ENCODE peak calls at places on chromosomes 16 and 17, in seven cellular contexts. I, P, J, E, L, V and B are unnamed samples.

GRCh38 chr17:73311428-73311780 is 397 bp downstream of the CDC42EP4 start:
- DNase-seq in I (no peak), P (peak), J (no peak), E (no peak), L (peak), V (no peak), B (no peak)

GRCh38 chr17:19744922-19745757 is 3.0 kb downstream of the ALDH3A1 start:
- DNase-seq in I (peak), P (peak), J (peak), E (peak), L (peak), V (peak), B (peak)

GRCh38 chr16:79411357-79411756 is 189.2 kb downstream of the MAF start:
- DNase-seq in I (no peak), P (no peak), J (no peak), E (no peak), L (no peak), V (no peak), B (no peak)

GRCh38 chr17:79909121-79909520 is 69.9 kb upstream of the CBX4 start:
- DNase-seq in I (no peak), P (no peak), J (no peak), E (no peak), L (no peak), V (no peak), B (no peak)

GRCh38 chr17:76121932-76122383 is 18.4 kb upstream of the EXOC7 start:
- DNase-seq in I (no peak), P (no peak), J (no peak), E (peak), L (no peak), V (no peak), B (no peak)

GRCh38 chr16:1920727-1921155 is 2.5 kb upstream of the HS3ST6 start:
- DNase-seq in I (no peak), P (no peak), J (no peak), E (peak), L (peak), V (peak), B (no peak)

GRCh38 chr16:2234813-2235170 is 1.5 kb upstream of the DNASE1L2 start:
- DNase-seq in I (no peak), P (no peak), J (no peak), E (no peak), L (no peak), V (no peak), B (no peak)

GRCh38 chr17:41322264-41322902 is 6.9 kb upstream of the KRTAP17-1 start:
- DNase-seq in I (no peak), P (no peak), J (peak), E (no peak), L (no peak), V (no peak), B (no peak)

GRCh38 chr17:83068641-83069570 is 10.5 kb upstream of the METRNL start:
- DNase-seq in I (no peak), P (peak), J (no peak), E (no peak), L (peak), V (no peak), B (no peak)

GRCh38 chr16:531494-532125 is 4.1 kb downstream of the CAPN15 start:
- DNase-seq in I (no peak), P (no peak), J (no peak), E (no peak), L (no peak), V (no peak), B (no peak)

GRCh38 chr17:28131592-28131991 is 89.1 kb downstream of the NLK start:
- DNase-seq in I (no peak), P (no peak), J (no peak), E (no peak), L (no peak), V (no peak), B (no peak)

GRCh38 chr16:19001788-19002187 is 18.1 kb downstream of the TMC7 start:
- DNase-seq in I (no peak), P (no peak), J (peak), E (no peak), L (no peak), V (no peak), B (no peak)

GRCh38 chr17:50280801-50281441 is 6.7 kb downstream of the TMEM92 start:
- DNase-seq in I (no peak), P (no peak), J (no peak), E (no peak), L (no peak), V (no peak), B (no peak)

GRCh38 chr16:18958621-18959578 is 24.8 kb upstream of the TMC7 start:
- DNase-seq in I (no peak), P (no peak), J (peak), E (no peak), L (no peak), V (no peak), B (no peak)

GRCh38 chr16:75402821-75403475 is 30.4 kb downstream of the CFDP1 start:
- DNase-seq in I (no peak), P (no peak), J (no peak), E (no peak), L (no peak), V (no peak), B (no peak)

GRCh38 chr17:17382060-17382449 is 78.9 kb downstream of the NT5M start:
- DNase-seq in I (no peak), P (no peak), J (no peak), E (no peak), L (no peak), V (no peak), B (no peak)

GRCh38 chr17:8021565-8022357 is 17.1 kb upstream of the ALOX15B start:
- DNase-seq in I (no peak), P (no peak), J (no peak), E (no peak), L (peak), V (no peak), B (no peak)

GRCh38 chr16:24626251-24626650 is 86.9 kb downstream of the RBBP6 start:
- DNase-seq in I (no peak), P (no peak), J (peak), E (no peak), L (no peak), V (no peak), B (no peak)

GRCh38 chr17:76199466-76199865 is 40.8 kb downstream of the RNF157 start:
- DNase-seq in I (peak), P (no peak), J (no peak), E (no peak), L (no peak), V (no peak), B (no peak)

GRCh38 chr16:2956566-2956956 is 7.5 kb upstream of the KREMEN2 start:
- DNase-seq in I (no peak), P (no peak), J (no peak), E (no peak), L (no peak), V (no peak), B (no peak)

GRCh38 chr16:78264642-78265041 is 165.2 kb downstream of the WWOX start:
- DNase-seq in I (no peak), P (no peak), J (no peak), E (no peak), L (no peak), V (no peak), B (no peak)

GRCh38 chr16:58196898-58197313 is 1.0 kb downstream of the CSNK2A2 start:
- DNase-seq in I (no peak), P (no peak), J (no peak), E (no peak), L (no peak), V (no peak), B (no peak)

GRCh38 chr17:68378202-68379149 is 78.8 kb downstream of the WIPI1 start:
- DNase-seq in I (no peak), P (peak), J (no peak), E (peak), L (peak), V (peak), B (peak)

GRCh38 chr17:38970128-38970527 is 2.9 kb upstream of the FBXO47 start:
- DNase-seq in I (no peak), P (no peak), J (no peak), E (no peak), L (no peak), V (no peak), B (no peak)

GRCh38 chr16:87644186-87644585 is 41.9 kb downstream of the JPH3 start:
- DNase-seq in I (no peak), P (no peak), J (no peak), E (no peak), L (no peak), V (no peak), B (no peak)

GRCh38 chr16:87642491-87642890 is 40.2 kb downstream of the JPH3 start:
- DNase-seq in I (no peak), P (no peak), J (no peak), E (no peak), L (no peak), V (no peak), B (no peak)

GRCh38 chr16:87638736-87639135 is 36.4 kb downstream of the JPH3 start:
- DNase-seq in I (no peak), P (no peak), J (no peak), E (no peak), L (no peak), V (no peak), B (no peak)

GRCh38 chr16:87644596-87644995 is 42.3 kb downstream of the JPH3 start:
- DNase-seq in I (no peak), P (no peak), J (no peak), E (no peak), L (no peak), V (no peak), B (no peak)

DNA sequence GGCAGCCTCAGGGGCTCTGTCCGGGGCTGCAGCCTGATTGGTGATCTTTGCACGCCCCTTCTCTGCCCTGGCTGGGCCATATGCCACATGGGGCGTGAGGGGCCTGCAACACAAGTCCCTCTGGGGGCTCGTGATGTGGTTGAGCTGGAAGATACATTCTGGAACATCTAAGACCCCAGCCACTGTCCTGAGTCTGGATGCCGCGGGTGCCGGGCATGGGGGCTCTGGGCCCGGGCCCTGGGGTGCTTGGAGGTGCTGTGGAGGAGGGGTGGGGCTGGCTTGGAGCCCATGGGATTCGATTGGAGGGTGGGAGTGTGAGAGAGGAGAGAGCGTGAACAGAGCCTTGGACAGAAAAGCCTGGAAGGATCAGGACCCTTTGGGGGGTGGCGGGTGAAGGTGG is 39.4 kb downstream of the JPH3 start:
- DNase-seq in I (no peak), P (no peak), J (no peak), E (no peak), L (no peak), V (no peak), B (no peak)
- TF ChIP-seq CTCF in I (no peak), P (no peak), J (no peak), E (no peak), L (no peak), V (no peak), B (no peak)

DNA sequence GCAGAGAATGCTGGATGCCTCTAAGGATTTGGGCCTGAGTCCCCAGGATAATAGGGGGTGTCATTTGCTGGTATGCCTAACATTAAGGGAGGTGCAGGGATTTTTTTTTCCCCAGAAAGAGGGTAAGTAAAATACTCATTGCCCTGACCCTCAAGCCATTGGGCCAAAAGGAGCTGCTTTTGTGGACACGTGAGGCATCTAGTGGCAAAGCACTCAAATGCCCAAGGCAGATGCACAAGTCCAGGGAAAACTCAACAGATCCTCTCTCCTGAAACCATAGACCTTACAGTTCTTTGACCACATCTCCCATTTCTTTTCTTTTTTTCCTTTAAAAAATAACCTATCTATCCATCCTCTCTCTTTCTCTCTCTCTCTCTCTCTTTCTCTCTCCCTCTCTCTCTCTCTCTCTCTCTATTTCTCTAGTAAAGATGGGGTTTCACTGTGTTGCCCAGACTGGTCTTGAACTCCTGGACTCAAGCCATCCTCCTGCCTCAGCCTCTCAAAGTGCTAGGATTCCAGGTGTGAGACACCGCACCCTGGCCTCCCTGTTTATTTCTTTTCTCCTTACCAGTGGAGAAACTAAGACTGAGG is 11.8 kb downstream of the IRX5 start:
- DNase-seq in I (no peak), P (no peak), J (no peak), E (no peak), L (no peak), V (no peak), B (no peak)
- TF ChIP-seq CTCF in I (no peak), P (no peak), J (no peak), E (no peak), L (no peak), V (no peak), B (no peak)

DNA sequence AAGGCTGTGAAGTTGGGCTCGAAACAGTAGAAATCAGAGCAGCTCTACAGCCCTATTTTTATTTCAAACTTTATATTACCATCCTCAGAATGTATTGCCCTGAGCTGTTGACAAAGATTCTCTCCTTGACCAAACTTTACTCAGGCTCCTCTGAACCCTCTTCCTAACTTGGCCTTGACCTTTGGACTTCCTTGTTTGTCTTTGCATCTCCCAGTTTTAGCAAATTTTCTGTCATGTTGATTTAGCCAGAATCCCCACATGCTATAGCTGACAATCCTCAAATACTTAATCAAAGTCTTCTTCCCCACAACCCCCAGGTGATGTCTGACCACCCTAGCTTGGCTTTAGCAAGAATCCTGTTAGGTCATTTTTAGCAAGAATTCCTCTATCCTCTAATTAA is 87.4 kb upstream of the GRIN2A start:
- DNase-seq in I (no peak), P (no peak), J (no peak), E (no peak), L (no peak), V (no peak), B (no peak)
- TF ChIP-seq CTCF in I (no peak), P (no peak), J (no peak), E (no peak), L (no peak), V (no peak), B (no peak)

GRCh38 chr16:30658731-30659506 is 688 bp downstream of the FBRS start:
- DNase-seq in I (no peak), P (peak), J (peak), E (peak), L (peak), V (no peak), B (peak)
- TF ChIP-seq CTCF in I (no peak), P (no peak), J (peak), E (no peak), L (no peak), V (no peak), B (no peak)

GRCh38 chr16:84461504-84462295 is 42.8 kb downstream of the MEAK7 start:
- DNase-seq in I (no peak), P (no peak), J (no peak), E (no peak), L (peak), V (no peak), B (peak)
- TF ChIP-seq CTCF in I (no peak), P (no peak), J (no peak), E (no peak), L (no peak), V (no peak), B (no peak)